ENCODE peak calls at places on chromosomes 2 and 18, in nine cellular contexts. One of them, this sample, is unnamed.

GRCh38 chr2:69774984-69775982 is 33.3 kb downstream of the ANXA4 start:
- DNase-seq in fibroblast of pulmonary artery: no peak
- DNase-seq in stimulated activated CD4-positive, alpha-beta T cell treated with anti-CD3 and anti-CD28 coated beads, Interleukin-2, amount 100 ng/mL, for 48 hours: peak
- DNase-seq in astrocyte of the spinal cord: peak
- DNase-seq in GM12864: no peak
- DNase-seq in left ventricle myocardium superior: no peak
- DNase-seq in pons: no peak
- DNase-seq in mesothelial cell of epicardium: no peak
- DNase-seq in stimulated activated CD8-positive, alpha-beta memory T cell treated with anti-CD3 and anti-CD28 coated beads, Interleukin-12 subunit alpha, Interleukin-12 subunit beta, amount 100 ng/mL, for 4 hours: no peak
- DNase-seq in this sample: no peak

GRCh38 chr2:26495705-26496271 is 17.9 kb upstream of the OTOF start:
- DNase-seq in fibroblast of pulmonary artery: no peak
- DNase-seq in stimulated activated CD4-positive, alpha-beta T cell treated with anti-CD3 and anti-CD28 coated beads, Interleukin-2, amount 100 ng/mL, for 48 hours: no peak
- DNase-seq in astrocyte of the spinal cord: no peak
- DNase-seq in GM12864: no peak
- DNase-seq in left ventricle myocardium superior: peak
- DNase-seq in pons: no peak
- DNase-seq in mesothelial cell of epicardium: no peak
- DNase-seq in stimulated activated CD8-positive, alpha-beta memory T cell treated with anti-CD3 and anti-CD28 coated beads, Interleukin-12 subunit alpha, Interleukin-12 subunit beta, amount 100 ng/mL, for 4 hours: no peak
- DNase-seq in this sample: peak

GRCh38 chr18:75915941-75916640 is 488.6 kb upstream of the SMIM21 start:
- DNase-seq in fibroblast of pulmonary artery: no peak
- DNase-seq in stimulated activated CD4-positive, alpha-beta T cell treated with anti-CD3 and anti-CD28 coated beads, Interleukin-2, amount 100 ng/mL, for 48 hours: no peak
- DNase-seq in astrocyte of the spinal cord: no peak
- DNase-seq in GM12864: no peak
- DNase-seq in left ventricle myocardium superior: peak
- DNase-seq in pons: no peak
- DNase-seq in mesothelial cell of epicardium: peak
- DNase-seq in stimulated activated CD8-positive, alpha-beta memory T cell treated with anti-CD3 and anti-CD28 coated beads, Interleukin-12 subunit alpha, Interleukin-12 subunit beta, amount 100 ng/mL, for 4 hours: no peak
- DNase-seq in this sample: peak

GRCh38 chr2:160397530-160397865 is 96.1 kb downstream of the RBMS1 start:
- DNase-seq in fibroblast of pulmonary artery: no peak
- DNase-seq in stimulated activated CD4-positive, alpha-beta T cell treated with anti-CD3 and anti-CD28 coated beads, Interleukin-2, amount 100 ng/mL, for 48 hours: no peak
- DNase-seq in astrocyte of the spinal cord: no peak
- DNase-seq in GM12864: no peak
- DNase-seq in left ventricle myocardium superior: no peak
- DNase-seq in pons: no peak
- DNase-seq in mesothelial cell of epicardium: no peak
- DNase-seq in stimulated activated CD8-positive, alpha-beta memory T cell treated with anti-CD3 and anti-CD28 coated beads, Interleukin-12 subunit alpha, Interleukin-12 subunit beta, amount 100 ng/mL, for 4 hours: no peak
- DNase-seq in this sample: no peak

GRCh38 chr18:48302736-48303135 is 106.4 kb downstream of the ZBTB7C start:
- DNase-seq in fibroblast of pulmonary artery: no peak
- DNase-seq in stimulated activated CD4-positive, alpha-beta T cell treated with anti-CD3 and anti-CD28 coated beads, Interleukin-2, amount 100 ng/mL, for 48 hours: no peak
- DNase-seq in astrocyte of the spinal cord: no peak
- DNase-seq in GM12864: no peak
- DNase-seq in left ventricle myocardium superior: no peak
- DNase-seq in pons: no peak
- DNase-seq in mesothelial cell of epicardium: no peak
- DNase-seq in stimulated activated CD8-positive, alpha-beta memory T cell treated with anti-CD3 and anti-CD28 coated beads, Interleukin-12 subunit alpha, Interleukin-12 subunit beta, amount 100 ng/mL, for 4 hours: no peak
- DNase-seq in this sample: no peak

GRCh38 chr18:12461326-12461725 is 53.6 kb downstream of the PRELID3A start:
- DNase-seq in fibroblast of pulmonary artery: no peak
- DNase-seq in stimulated activated CD4-positive, alpha-beta T cell treated with anti-CD3 and anti-CD28 coated beads, Interleukin-2, amount 100 ng/mL, for 48 hours: no peak
- DNase-seq in astrocyte of the spinal cord: no peak
- DNase-seq in GM12864: no peak
- DNase-seq in left ventricle myocardium superior: no peak
- DNase-seq in pons: no peak
- DNase-seq in mesothelial cell of epicardium: no peak
- DNase-seq in stimulated activated CD8-positive, alpha-beta memory T cell treated with anti-CD3 and anti-CD28 coated beads, Interleukin-12 subunit alpha, Interleukin-12 subunit beta, amount 100 ng/mL, for 4 hours: no peak
- DNase-seq in this sample: no peak

GRCh38 chr2:27247893-27248292 is 15.0 kb downstream of the SLC30A3 start:
- DNase-seq in fibroblast of pulmonary artery: no peak
- DNase-seq in stimulated activated CD4-positive, alpha-beta T cell treated with anti-CD3 and anti-CD28 coated beads, Interleukin-2, amount 100 ng/mL, for 48 hours: no peak
- DNase-seq in astrocyte of the spinal cord: no peak
- DNase-seq in GM12864: no peak
- DNase-seq in left ventricle myocardium superior: no peak
- DNase-seq in pons: no peak
- DNase-seq in mesothelial cell of epicardium: no peak
- DNase-seq in stimulated activated CD8-positive, alpha-beta memory T cell treated with anti-CD3 and anti-CD28 coated beads, Interleukin-12 subunit alpha, Interleukin-12 subunit beta, amount 100 ng/mL, for 4 hours: no peak
- DNase-seq in this sample: no peak

GRCh38 chr18:77765468-77765867 is 515.8 kb downstream of the GALR1 start:
- DNase-seq in fibroblast of pulmonary artery: no peak
- DNase-seq in stimulated activated CD4-positive, alpha-beta T cell treated with anti-CD3 and anti-CD28 coated beads, Interleukin-2, amount 100 ng/mL, for 48 hours: peak
- DNase-seq in astrocyte of the spinal cord: peak
- DNase-seq in GM12864: no peak
- DNase-seq in left ventricle myocardium superior: no peak
- DNase-seq in pons: peak
- DNase-seq in mesothelial cell of epicardium: peak
- DNase-seq in stimulated activated CD8-positive, alpha-beta memory T cell treated with anti-CD3 and anti-CD28 coated beads, Interleukin-12 subunit alpha, Interleukin-12 subunit beta, amount 100 ng/mL, for 4 hours: no peak
- DNase-seq in this sample: no peak

GRCh38 chr18:58484989-58485962 is 143.6 kb downstream of the ALPK2 start:
- DNase-seq in fibroblast of pulmonary artery: no peak
- DNase-seq in stimulated activated CD4-positive, alpha-beta T cell treated with anti-CD3 and anti-CD28 coated beads, Interleukin-2, amount 100 ng/mL, for 48 hours: no peak
- DNase-seq in astrocyte of the spinal cord: peak
- DNase-seq in GM12864: no peak
- DNase-seq in left ventricle myocardium superior: no peak
- DNase-seq in pons: no peak
- DNase-seq in mesothelial cell of epicardium: no peak
- DNase-seq in stimulated activated CD8-positive, alpha-beta memory T cell treated with anti-CD3 and anti-CD28 coated beads, Interleukin-12 subunit alpha, Interleukin-12 subunit beta, amount 100 ng/mL, for 4 hours: no peak
- DNase-seq in this sample: no peak

GRCh38 chr2:109209412-109209811 is 80.4 kb downstream of the SH3RF3 start:
- DNase-seq in fibroblast of pulmonary artery: peak
- DNase-seq in stimulated activated CD4-positive, alpha-beta T cell treated with anti-CD3 and anti-CD28 coated beads, Interleukin-2, amount 100 ng/mL, for 48 hours: no peak
- DNase-seq in astrocyte of the spinal cord: peak
- DNase-seq in GM12864: no peak
- DNase-seq in left ventricle myocardium superior: no peak
- DNase-seq in pons: no peak
- DNase-seq in mesothelial cell of epicardium: no peak
- DNase-seq in stimulated activated CD8-positive, alpha-beta memory T cell treated with anti-CD3 and anti-CD28 coated beads, Interleukin-12 subunit alpha, Interleukin-12 subunit beta, amount 100 ng/mL, for 4 hours: no peak
- DNase-seq in this sample: peak

GRCh38 chr2:11203480-11203879 is 48.2 kb downstream of the SLC66A3 start:
- DNase-seq in fibroblast of pulmonary artery: peak
- DNase-seq in stimulated activated CD4-positive, alpha-beta T cell treated with anti-CD3 and anti-CD28 coated beads, Interleukin-2, amount 100 ng/mL, for 48 hours: no peak
- DNase-seq in astrocyte of the spinal cord: peak
- DNase-seq in GM12864: no peak
- DNase-seq in left ventricle myocardium superior: no peak
- DNase-seq in pons: no peak
- DNase-seq in mesothelial cell of epicardium: no peak
- DNase-seq in stimulated activated CD8-positive, alpha-beta memory T cell treated with anti-CD3 and anti-CD28 coated beads, Interleukin-12 subunit alpha, Interleukin-12 subunit beta, amount 100 ng/mL, for 4 hours: no peak
- DNase-seq in this sample: no peak

GRCh38 chr2:10369269-10370255 is 66.9 kb downstream of the HPCAL1 start:
- DNase-seq in fibroblast of pulmonary artery: no peak
- DNase-seq in stimulated activated CD4-positive, alpha-beta T cell treated with anti-CD3 and anti-CD28 coated beads, Interleukin-2, amount 100 ng/mL, for 48 hours: no peak
- DNase-seq in astrocyte of the spinal cord: no peak
- DNase-seq in GM12864: no peak
- DNase-seq in left ventricle myocardium superior: no peak
- DNase-seq in pons: no peak
- DNase-seq in mesothelial cell of epicardium: no peak
- DNase-seq in stimulated activated CD8-positive, alpha-beta memory T cell treated with anti-CD3 and anti-CD28 coated beads, Interleukin-12 subunit alpha, Interleukin-12 subunit beta, amount 100 ng/mL, for 4 hours: no peak
- DNase-seq in this sample: peak

GRCh38 chr2:195561205-195562032 is 95.6 kb upstream of the SLC39A10 start:
- DNase-seq in fibroblast of pulmonary artery: peak
- DNase-seq in stimulated activated CD4-positive, alpha-beta T cell treated with anti-CD3 and anti-CD28 coated beads, Interleukin-2, amount 100 ng/mL, for 48 hours: no peak
- DNase-seq in astrocyte of the spinal cord: peak
- DNase-seq in GM12864: peak
- DNase-seq in left ventricle myocardium superior: no peak
- DNase-seq in pons: no peak
- DNase-seq in mesothelial cell of epicardium: no peak
- DNase-seq in stimulated activated CD8-positive, alpha-beta memory T cell treated with anti-CD3 and anti-CD28 coated beads, Interleukin-12 subunit alpha, Interleukin-12 subunit beta, amount 100 ng/mL, for 4 hours: no peak
- DNase-seq in this sample: no peak

GRCh38 chr18:12317664-12318333 is 9.8 kb downstream of the TUBB6 start:
- DNase-seq in fibroblast of pulmonary artery: peak
- DNase-seq in stimulated activated CD4-positive, alpha-beta T cell treated with anti-CD3 and anti-CD28 coated beads, Interleukin-2, amount 100 ng/mL, for 48 hours: no peak
- DNase-seq in astrocyte of the spinal cord: peak
- DNase-seq in GM12864: no peak
- DNase-seq in left ventricle myocardium superior: no peak
- DNase-seq in pons: no peak
- DNase-seq in mesothelial cell of epicardium: no peak
- DNase-seq in stimulated activated CD8-positive, alpha-beta memory T cell treated with anti-CD3 and anti-CD28 coated beads, Interleukin-12 subunit alpha, Interleukin-12 subunit beta, amount 100 ng/mL, for 4 hours: no peak
- DNase-seq in this sample: no peak

This sample was measured in thyroid gland.